ENCODE peak calls at places on chromosomes 5 and 9, in nine cellular contexts. One of them, this sample, is unnamed.

GRCh38 chr9:134633362-134634142 is 8.1 kb upstream of the COL5A1 start:
- DNase-seq in fibroblast of the aortic adventitia: no peak
- DNase-seq in mammary epithelial cell: no peak
- DNase-seq in H1: no peak
- DNase-seq in lower lobe of right lung: peak; percentile 35
- DNase-seq in glutamatergic neuron: peak; percentile 13
- DNase-seq in upper lobe of right lung: peak; percentile 49
- DNase-seq in right lobe of liver: peak; percentile 13
- DNase-seq in lung: no peak
- DNase-seq in this sample: no peak

GRCh38 chr9:123358181-123358894 is 2.3 kb downstream of the CRB2 start:
- DNase-seq in H1: no peak
- DNase-seq in lower lobe of right lung: no peak
- DNase-seq in glutamatergic neuron: no peak
- DNase-seq in right lobe of liver: no peak
- DNase-seq in upper lobe of right lung: no peak
- DNase-seq in fibroblast of the aortic adventitia: no peak
- DNase-seq in lung: no peak
- DNase-seq in mammary epithelial cell: no peak
- DNase-seq in this sample: no peak

GRCh38 chr5:122858451-122858850 is 13.0 kb downstream of the SNX24 start:
- DNase-seq in right lobe of liver: no peak
- DNase-seq in fibroblast of the aortic adventitia: peak; percentile 69
- DNase-seq in lung: no peak
- DNase-seq in lower lobe of right lung: no peak
- DNase-seq in mammary epithelial cell: peak; percentile 77
- DNase-seq in upper lobe of right lung: no peak
- DNase-seq in glutamatergic neuron: no peak
- DNase-seq in H1: no peak
- DNase-seq in this sample: no peak

GRCh38 chr5:141478321-141478945 is 2.7 kb downstream of the PCDHGC3 start:
- DNase-seq in lower lobe of right lung: peak; percentile 87
- DNase-seq in upper lobe of right lung: peak; percentile 91
- DNase-seq in glutamatergic neuron: no peak
- DNase-seq in lung: peak; percentile 79
- DNase-seq in H1: peak; percentile 88
- DNase-seq in right lobe of liver: no peak
- DNase-seq in mammary epithelial cell: peak; percentile 78
- DNase-seq in fibroblast of the aortic adventitia: no peak
- DNase-seq in this sample: no peak

GRCh38 chr5:153400931-153401330 is 89.5 kb upstream of the GRIA1 start:
- DNase-seq in H1: no peak
- DNase-seq in fibroblast of the aortic adventitia: no peak
- DNase-seq in mammary epithelial cell: peak; percentile 21
- DNase-seq in upper lobe of right lung: no peak
- DNase-seq in lower lobe of right lung: no peak
- DNase-seq in glutamatergic neuron: peak; percentile 17
- DNase-seq in lung: no peak
- DNase-seq in right lobe of liver: no peak
- DNase-seq in this sample: no peak

GRCh38 chr9:75197521-75197920 is 109.2 kb downstream of the OSTF1 start:
- DNase-seq in H1: no peak
- DNase-seq in glutamatergic neuron: no peak
- DNase-seq in mammary epithelial cell: no peak
- DNase-seq in lung: no peak
- DNase-seq in lower lobe of right lung: no peak
- DNase-seq in right lobe of liver: no peak
- DNase-seq in upper lobe of right lung: no peak
- DNase-seq in fibroblast of the aortic adventitia: no peak
- DNase-seq in this sample: no peak

GRCh38 chr9:114936566-114936965 is 6.2 kb upstream of the TNFSF8 start:
- DNase-seq in lower lobe of right lung: no peak
- DNase-seq in upper lobe of right lung: no peak
- DNase-seq in mammary epithelial cell: no peak
- DNase-seq in fibroblast of the aortic adventitia: no peak
- DNase-seq in right lobe of liver: no peak
- DNase-seq in H1: no peak
- DNase-seq in lung: no peak
- DNase-seq in glutamatergic neuron: no peak
- DNase-seq in this sample: no peak

GRCh38 chr5:131521252-131521651 is 113.8 kb downstream of the RAPGEF6 start:
- DNase-seq in glutamatergic neuron: no peak
- DNase-seq in mammary epithelial cell: peak; percentile 77
- DNase-seq in upper lobe of right lung: no peak
- DNase-seq in lower lobe of right lung: no peak
- DNase-seq in lung: no peak
- DNase-seq in right lobe of liver: no peak
- DNase-seq in H1: no peak
- DNase-seq in fibroblast of the aortic adventitia: peak; percentile 56
- DNase-seq in this sample: no peak

GRCh38 chr5:95392593-95393182 is 1.5 kb downstream of the FAM81B start:
- DNase-seq in lung: no peak
- DNase-seq in upper lobe of right lung: no peak
- DNase-seq in H1: no peak
- DNase-seq in lower lobe of right lung: no peak
- DNase-seq in mammary epithelial cell: peak; percentile 31
- DNase-seq in glutamatergic neuron: no peak
- DNase-seq in fibroblast of the aortic adventitia: peak; percentile 11
- DNase-seq in right lobe of liver: no peak
- DNase-seq in this sample: no peak

GRCh38 chr5:54180616-54181015 is 129.8 kb downstream of the ARL15 start:
- DNase-seq in lung: no peak
- DNase-seq in mammary epithelial cell: no peak
- DNase-seq in upper lobe of right lung: no peak
- DNase-seq in fibroblast of the aortic adventitia: no peak
- DNase-seq in H1: no peak
- DNase-seq in right lobe of liver: no peak
- DNase-seq in glutamatergic neuron: no peak
- DNase-seq in lower lobe of right lung: no peak
- DNase-seq in this sample: no peak

GRCh38 chr9:132833451-132834130 is 44.5 kb downstream of the AK8 start:
- DNase-seq in fibroblast of the aortic adventitia: no peak
- DNase-seq in right lobe of liver: no peak
- DNase-seq in mammary epithelial cell: no peak
- DNase-seq in lung: no peak
- DNase-seq in lower lobe of right lung: no peak
- DNase-seq in H1: no peak
- DNase-seq in upper lobe of right lung: peak; percentile 40
- DNase-seq in glutamatergic neuron: peak; percentile 53
- DNase-seq in this sample: no peak

GRCh38 chr9:137314561-137315560 is 12.8 kb upstream of the NRARP start:
- DNase-seq in lung: no peak
- DNase-seq in lower lobe of right lung: no peak
- DNase-seq in fibroblast of the aortic adventitia: no peak
- DNase-seq in H1: no peak
- DNase-seq in upper lobe of right lung: peak; percentile 64
- DNase-seq in glutamatergic neuron: peak; percentile 36
- DNase-seq in right lobe of liver: peak; percentile 17
- DNase-seq in mammary epithelial cell: no peak
- DNase-seq in this sample: no peak

GRCh38 chr5:16497546-16497945 is 31.9 kb upstream of the ZNF622 start:
- DNase-seq in upper lobe of right lung: no peak
- DNase-seq in H1: no peak
- DNase-seq in lower lobe of right lung: no peak
- DNase-seq in lung: no peak
- DNase-seq in fibroblast of the aortic adventitia: no peak
- DNase-seq in mammary epithelial cell: no peak
- DNase-seq in glutamatergic neuron: no peak
- DNase-seq in right lobe of liver: no peak
- DNase-seq in this sample: no peak

DNA sequence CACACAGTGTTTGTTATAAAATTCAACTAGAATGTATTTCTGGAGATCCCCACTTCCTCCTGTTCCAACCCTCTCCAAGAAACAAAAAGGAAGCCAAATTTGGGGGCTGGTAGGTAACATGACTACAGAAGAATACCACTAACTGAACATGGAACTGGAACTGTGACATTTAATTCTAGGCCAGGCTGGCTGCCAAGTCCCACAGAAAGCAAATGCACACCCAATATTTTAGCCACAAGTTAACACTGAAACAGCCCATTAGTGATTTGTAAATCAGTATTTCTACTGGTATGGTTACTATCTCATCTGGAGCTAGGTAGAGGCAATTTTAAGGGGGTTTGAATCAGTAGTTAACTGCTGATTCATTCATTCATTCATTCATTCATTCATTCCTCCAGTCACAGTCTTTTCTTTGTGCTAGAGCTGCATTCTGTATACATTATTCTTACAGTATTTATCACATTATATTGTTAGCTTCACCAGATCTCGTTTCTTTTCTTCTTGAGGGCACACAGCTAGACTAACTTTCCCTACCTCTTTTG is 131.7 kb upstream of the GDNF start:
- DNase-seq in right lobe of liver: no peak
- DNase-seq in upper lobe of right lung: no peak
- DNase-seq in fibroblast of the aortic adventitia: no peak
- DNase-seq in glutamatergic neuron: no peak
- DNase-seq in H1: no peak
- DNase-seq in lower lobe of right lung: no peak
- DNase-seq in mammary epithelial cell: no peak
- DNase-seq in lung: no peak
- DNase-seq in this sample: no peak
- TF ChIP-seq CTCF in right lobe of liver: no peak
- TF ChIP-seq CTCF in upper lobe of right lung: no peak
- TF ChIP-seq CTCF in fibroblast of the aortic adventitia: no peak
- TF ChIP-seq CTCF in glutamatergic neuron: no peak
- TF ChIP-seq CTCF in H1: no peak
- TF ChIP-seq CTCF in lower lobe of right lung: no peak
- TF ChIP-seq CTCF in mammary epithelial cell: no peak
- TF ChIP-seq CTCF in lung: no peak
- TF ChIP-seq CTCF in this sample: no peak

DNA sequence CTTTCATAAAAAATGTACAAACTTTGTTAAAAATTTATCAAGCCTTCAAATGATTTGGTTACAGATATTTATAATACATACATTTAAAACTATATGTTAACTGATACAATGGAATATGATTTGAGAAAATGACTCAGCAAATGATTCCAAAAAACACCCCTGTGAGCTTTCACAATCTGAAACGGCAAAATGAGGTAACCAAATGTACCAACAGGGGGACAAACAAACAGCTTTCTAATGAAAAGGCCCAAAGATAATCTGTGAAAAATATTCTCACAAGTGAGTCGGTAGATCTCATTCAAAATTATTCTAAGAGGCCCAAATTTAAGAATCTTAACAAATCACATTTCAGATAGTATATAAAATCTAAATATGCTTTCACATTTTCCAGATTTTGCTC is 63.6 kb downstream of the RNF38 start:
- DNase-seq in upper lobe of right lung: no peak
- DNase-seq in lower lobe of right lung: no peak
- DNase-seq in glutamatergic neuron: no peak
- DNase-seq in mammary epithelial cell: peak; percentile 28
- DNase-seq in right lobe of liver: no peak
- DNase-seq in fibroblast of the aortic adventitia: no peak
- DNase-seq in lung: no peak
- DNase-seq in H1: no peak
- DNase-seq in this sample: no peak
- TF ChIP-seq CTCF in upper lobe of right lung: no peak
- TF ChIP-seq CTCF in lower lobe of right lung: no peak
- TF ChIP-seq CTCF in glutamatergic neuron: no peak
- TF ChIP-seq CTCF in mammary epithelial cell: peak; percentile 9
- TF ChIP-seq CTCF in right lobe of liver: peak; percentile 5
- TF ChIP-seq CTCF in fibroblast of the aortic adventitia: no peak
- TF ChIP-seq CTCF in lung: no peak
- TF ChIP-seq CTCF in H1: no peak
- TF ChIP-seq CTCF in this sample: no peak

GRCh38 chr5:11619339-11620028 is 284.8 kb downstream of the CTNND2 start:
- DNase-seq in glutamatergic neuron: no peak
- DNase-seq in lower lobe of right lung: no peak
- DNase-seq in lung: no peak
- DNase-seq in fibroblast of the aortic adventitia: no peak
- DNase-seq in right lobe of liver: no peak
- DNase-seq in H1: no peak
- DNase-seq in upper lobe of right lung: no peak
- DNase-seq in mammary epithelial cell: no peak
- DNase-seq in this sample: no peak
- TF ChIP-seq CTCF in glutamatergic neuron: no peak
- TF ChIP-seq CTCF in lower lobe of right lung: peak; percentile 19
- TF ChIP-seq CTCF in lung: no peak
- TF ChIP-seq CTCF in fibroblast of the aortic adventitia: no peak
- TF ChIP-seq CTCF in right lobe of liver: no peak
- TF ChIP-seq CTCF in H1: peak; percentile 44
- TF ChIP-seq CTCF in upper lobe of right lung: peak; percentile 18
- TF ChIP-seq CTCF in mammary epithelial cell: no peak
- TF ChIP-seq CTCF in this sample: no peak

GRCh38 chr5:26023361-26023760 is 1015.0 kb downstream of the CDH9 start:
- DNase-seq in lung: no peak
- DNase-seq in fibroblast of the aortic adventitia: no peak
- DNase-seq in H1: no peak
- DNase-seq in lower lobe of right lung: no peak
- DNase-seq in upper lobe of right lung: no peak
- DNase-seq in glutamatergic neuron: no peak
- DNase-seq in right lobe of liver: no peak
- DNase-seq in mammary epithelial cell: no peak
- DNase-seq in this sample: no peak

DNA sequence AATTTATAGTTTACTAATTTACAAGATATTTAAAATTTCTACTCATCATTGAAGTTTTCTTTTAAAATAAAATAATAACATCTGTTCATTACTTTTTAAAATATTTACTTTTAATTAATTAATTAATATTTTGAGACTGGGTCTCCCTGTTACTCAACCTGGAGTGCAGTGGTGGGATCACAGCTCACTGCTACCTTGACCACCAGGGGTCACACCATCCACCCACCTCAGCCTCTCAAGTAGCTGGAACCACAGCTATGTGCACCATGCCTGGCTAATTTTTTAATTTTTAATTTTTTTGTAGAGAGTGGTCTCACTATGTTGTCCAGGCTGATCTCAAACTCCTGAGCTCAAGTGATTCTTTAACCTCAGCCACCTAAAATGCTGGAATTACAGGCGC is 1013.6 kb downstream of the CDH9 start:
- DNase-seq in mammary epithelial cell: no peak
- DNase-seq in fibroblast of the aortic adventitia: no peak
- DNase-seq in glutamatergic neuron: peak; percentile 51
- DNase-seq in lower lobe of right lung: no peak
- DNase-seq in upper lobe of right lung: no peak
- DNase-seq in lung: no peak
- DNase-seq in right lobe of liver: no peak
- DNase-seq in H1: peak; percentile 54
- DNase-seq in this sample: no peak
- TF ChIP-seq CTCF in mammary epithelial cell: no peak
- TF ChIP-seq CTCF in fibroblast of the aortic adventitia: no peak
- TF ChIP-seq CTCF in glutamatergic neuron: peak; percentile 75
- TF ChIP-seq CTCF in lower lobe of right lung: no peak
- TF ChIP-seq CTCF in upper lobe of right lung: no peak
- TF ChIP-seq CTCF in lung: no peak
- TF ChIP-seq CTCF in right lobe of liver: no peak
- TF ChIP-seq CTCF in H1: peak; percentile 53
- TF ChIP-seq CTCF in this sample: no peak

GRCh38 chr5:82296929-82297328 is 18.8 kb upstream of the RPS23 start:
- DNase-seq in right lobe of liver: no peak
- DNase-seq in H1: no peak
- DNase-seq in lower lobe of right lung: no peak
- DNase-seq in fibroblast of the aortic adventitia: no peak
- DNase-seq in upper lobe of right lung: no peak
- DNase-seq in mammary epithelial cell: no peak
- DNase-seq in glutamatergic neuron: no peak
- DNase-seq in lung: no peak
- DNase-seq in this sample: no peak
- TF ChIP-seq CTCF in right lobe of liver: no peak
- TF ChIP-seq CTCF in H1: peak; percentile 43
- TF ChIP-seq CTCF in lower lobe of right lung: no peak
- TF ChIP-seq CTCF in fibroblast of the aortic adventitia: no peak
- TF ChIP-seq CTCF in upper lobe of right lung: no peak
- TF ChIP-seq CTCF in mammary epithelial cell: no peak
- TF ChIP-seq CTCF in glutamatergic neuron: no peak
- TF ChIP-seq CTCF in lung: no peak
- TF ChIP-seq CTCF in this sample: no peak

GRCh38 chr5:38265546-38266179 is 7.3 kb downstream of the EGFLAM start:
- DNase-seq in H1: peak; percentile 91
- DNase-seq in right lobe of liver: peak; percentile 34
- DNase-seq in lower lobe of right lung: no peak
- DNase-seq in lung: peak; percentile 73
- DNase-seq in fibroblast of the aortic adventitia: peak; percentile 61
- DNase-seq in upper lobe of right lung: no peak
- DNase-seq in glutamatergic neuron: peak; percentile 84
- DNase-seq in mammary epithelial cell: peak; percentile 29
- DNase-seq in this sample: peak; percentile 11
- TF ChIP-seq CTCF in H1: peak; percentile 69
- TF ChIP-seq CTCF in right lobe of liver: peak; percentile 50
- TF ChIP-seq CTCF in lower lobe of right lung: peak; percentile 72
- TF ChIP-seq CTCF in lung: peak; percentile 19
- TF ChIP-seq CTCF in fibroblast of the aortic adventitia: peak; percentile 67
- TF ChIP-seq CTCF in upper lobe of right lung: peak; percentile 75
- TF ChIP-seq CTCF in glutamatergic neuron: peak; percentile 88
- TF ChIP-seq CTCF in mammary epithelial cell: peak; percentile 81
- TF ChIP-seq CTCF in this sample: peak; percentile 73

This sample was measured in AG09319.